ENCODE peak calls at places on chromosomes 5 and 9, in nine cellular contexts. S is midbrain; Y is NCI-H2227 treated with DMSO at 0.1 percent for 48 hours; B is CD4-positive, CD25-positive, alpha-beta regulatory T cell; Q is NCI-H1105 treated with DMSO at 0.1 percent for 48 hours; W is mesothelial cell of epicardium; O is GM06990; R is fibroblast of lung; Z is heart left ventricle. I is an unnamed sample.

GRCh38 chr5:138583984-138584637 is 8.9 kb upstream of the HSPA9 start:
- DNase-seq in S (no peak), Y (no peak), B (no peak), Q (no peak), W (no peak), O (no peak), R (no peak), Z (no peak), I (no peak)

GRCh38 chr5:149820012-149820411 is 89.9 kb downstream of the PPARGC1B start:
- DNase-seq in S (no peak), Y (no peak), B (no peak), Q (no peak), W (no peak), O (no peak), R (no peak), Z (no peak), I (no peak)

GRCh38 chr5:100539519-100539918 is 4.3 kb downstream of the FAM174A start:
- DNase-seq in S (no peak), Y (no peak), B (no peak), Q (no peak), W (no peak), O (no peak), R (no peak), Z (no peak), I (no peak)

GRCh38 chr9:101485873-101486692 is 47.6 kb upstream of the RNF20 start:
- DNase-seq in S (peak; percentile 28), Y (no peak), B (no peak), Q (peak; percentile 53), W (no peak), O (peak; percentile 4), R (peak; percentile 45), Z (peak; percentile 39), I (no peak)

GRCh38 chr9:114038724-114039313 is 39.3 kb downstream of the AMBP start:
- DNase-seq in S (no peak), Y (no peak), B (no peak), Q (no peak), W (no peak), O (no peak), R (no peak), Z (no peak), I (no peak)

GRCh38 chr5:147485046-147485445 is 24.8 kb downstream of the DPYSL3 start:
- DNase-seq in S (no peak), Y (no peak), B (no peak), Q (no peak), W (no peak), O (no peak), R (no peak), Z (no peak), I (no peak)

GRCh38 chr5:102262688-102263087 is 33.4 kb downstream of the SLCO4C1 start:
- DNase-seq in S (no peak), Y (no peak), B (no peak), Q (no peak), W (no peak), O (no peak), R (no peak), Z (no peak), I (no peak)

GRCh38 chr5:36396640-36397039 is 94.9 kb upstream of the RANBP3L start:
- DNase-seq in S (no peak), Y (no peak), B (no peak), Q (no peak), W (no peak), O (no peak), R (peak; percentile 73), Z (no peak), I (no peak)

GRCh38 chr5:100551183-100551582 is 16.0 kb downstream of the FAM174A start:
- DNase-seq in S (no peak), Y (no peak), B (no peak), Q (no peak), W (no peak), O (no peak), R (no peak), Z (no peak), I (no peak)

GRCh38 chr5:58544195-58544594 is 38.7 kb upstream of the RAB3C start:
- DNase-seq in S (no peak), Y (no peak), B (no peak), Q (no peak), W (no peak), O (no peak), R (no peak), Z (no peak), I (no peak)

GRCh38 chr5:160457255-160457654 is 35.6 kb downstream of the PTTG1 start:
- DNase-seq in S (no peak), Y (no peak), B (no peak), Q (no peak), W (no peak), O (no peak), R (no peak), Z (no peak), I (no peak)

GRCh38 chr5:159444441-159445082 is 114.3 kb upstream of the IL12B start:
- DNase-seq in S (peak; percentile 8), Y (no peak), B (no peak), Q (peak; percentile 10), W (no peak), O (no peak), R (peak; percentile 72), Z (no peak), I (no peak)

GRCh38 chr5:144309265-144309664 is 138.6 kb downstream of the KCTD16 start:
- DNase-seq in S (no peak), Y (no peak), B (no peak), Q (no peak), W (no peak), O (no peak), R (peak; percentile 5), Z (no peak), I (no peak)

GRCh38 chr5:81151546-81151945 is 81.6 kb upstream of the CKMT2 start:
- DNase-seq in S (no peak), Y (no peak), B (no peak), Q (no peak), W (no peak), O (no peak), R (peak; percentile 75), Z (no peak), I (no peak)

GRCh38 chr5:134371834-134372340 is 518 bp downstream of the UBE2B start:
- DNase-seq in S (peak; percentile 36), Y (no peak), B (peak; percentile 35), Q (peak; percentile 6), W (peak; percentile 26), O (no peak), R (peak; percentile 51), Z (peak; percentile 61), I (peak; percentile 30)

GRCh38 chr5:135140805-135141204 is 106.8 kb upstream of the PITX1 start:
- DNase-seq in S (peak; percentile 5), Y (no peak), B (no peak), Q (no peak), W (no peak), O (no peak), R (peak; percentile 29), Z (no peak), I (no peak)

GRCh38 chr9:78468231-78468630 is 171.3 kb downstream of the PSAT1 start:
- DNase-seq in S (no peak), Y (no peak), B (no peak), Q (no peak), W (no peak), O (no peak), R (no peak), Z (no peak), I (no peak)

GRCh38 chr5:74294231-74294705 is 346.3 kb downstream of the ENC1 start:
- DNase-seq in S (no peak), Y (no peak), B (no peak), Q (no peak), W (no peak), O (peak; percentile 25), R (no peak), Z (no peak), I (no peak)

GRCh38 chr5:68467791-68468190 is 252.2 kb downstream of the PIK3R1 start:
- DNase-seq in S (no peak), Y (no peak), B (no peak), Q (no peak), W (no peak), O (no peak), R (no peak), Z (no peak), I (no peak)

GRCh38 chr5:179306191-179307005 is 38.9 kb downstream of the ADAMTS2 start:
- DNase-seq in S (no peak), Y (no peak), B (no peak), Q (no peak), W (no peak), O (no peak), R (peak; percentile 58), Z (no peak), I (no peak)

GRCh38 chr5:153926201-153926600 is 112.5 kb downstream of the FAM114A2 start:
- DNase-seq in S (no peak), Y (no peak), B (no peak), Q (no peak), W (no peak), O (no peak), R (no peak), Z (no peak), I (no peak)

GRCh38 chr9:13013976-13014375 is 239.2 kb downstream of the LURAP1L start:
- DNase-seq in S (no peak), Y (no peak), B (no peak), Q (no peak), W (no peak), O (no peak), R (no peak), Z (no peak), I (no peak)

GRCh38 chr9:70049236-70049635 is 5.6 kb downstream of the MAMDC2 start:
- DNase-seq in S (peak; percentile 16), Y (no peak), B (no peak), Q (peak; percentile 20), W (no peak), O (no peak), R (peak; percentile 72), Z (peak; percentile 78), I (no peak)

GRCh38 chr5:102196481-102196880 is 99.6 kb downstream of the SLCO4C1 start:
- DNase-seq in S (no peak), Y (no peak), B (no peak), Q (no peak), W (no peak), O (no peak), R (no peak), Z (no peak), I (no peak)

GRCh38 chr9:124263800-124264426 is 6.2 kb downstream of the NEK6 start:
- DNase-seq in S (no peak), Y (no peak), B (no peak), Q (no peak), W (no peak), O (no peak), R (no peak), Z (no peak), I (no peak)

GRCh38 chr5:43523662-43524072 is 8.7 kb upstream of the C5orf34 start:
- DNase-seq in S (no peak), Y (no peak), B (no peak), Q (no peak), W (no peak), O (no peak), R (peak; percentile 39), Z (no peak), I (no peak)

GRCh38 chr5:133260715-133261114 is 208.9 kb downstream of the HSPA4 start:
- DNase-seq in S (no peak), Y (no peak), B (no peak), Q (no peak), W (no peak), O (no peak), R (no peak), Z (no peak), I (no peak)

GRCh38 chr5:54361683-54362411 is 51.5 kb upstream of the ARL15 start:
- DNase-seq in S (no peak), Y (no peak), B (no peak), Q (no peak), W (no peak), O (no peak), R (no peak), Z (peak; percentile 50), I (no peak)

I was measured in activated gamma-delta T cell treated with Interleukin-2 at 50 U/mL for 16 hours.